ENCODE peak calls at places on chromosome 3, in seven cellular contexts. R, V, A, U, C, M and Y are unnamed samples.
A peak's percentile ranks its signal among the peaks of the same experiment; 100 is the strongest.

GRCh38 chr3:186909078-186909853 is 21.1 kb upstream of the ST6GAL1 start:
- DNase-seq in R (no peak), V (peak; percentile 70), A (no peak), U (peak; percentile 73), C (no peak), M (no peak), Y (no peak)

GRCh38 chr3:128504957-128505730 is 12.1 kb upstream of the GATA2 start:
- DNase-seq in R (no peak), V (no peak), A (no peak), U (no peak), C (no peak), M (peak; percentile 64), Y (no peak)

GRCh38 chr3:100754563-100755334 is 45.5 kb downstream of the TFG start:
- DNase-seq in R (no peak), V (no peak), A (no peak), U (no peak), C (no peak), M (no peak), Y (no peak)

GRCh38 chr3:31661286-31661685 is 128.6 kb downstream of the STT3B start:
- DNase-seq in R (no peak), V (no peak), A (no peak), U (no peak), C (no peak), M (no peak), Y (no peak)

GRCh38 chr3:150142936-150143335 is 172.2 kb upstream of the PFN2 start:
- DNase-seq in R (no peak), V (no peak), A (no peak), U (no peak), C (no peak), M (no peak), Y (no peak)

GRCh38 chr3:115098354-115099073 is 48.6 kb downstream of the ZBTB20 start:
- DNase-seq in R (no peak), V (no peak), A (no peak), U (no peak), C (no peak), M (no peak), Y (no peak)

GRCh38 chr3:14137004-14137403 is 12.2 kb downstream of the TMEM43 start:
- DNase-seq in R (no peak), V (peak; percentile 64), A (no peak), U (peak; percentile 53), C (no peak), M (peak; percentile 46), Y (no peak)

GRCh38 chr3:134847349-134847748 is 52.3 kb downstream of the EPHB1 start:
- DNase-seq in R (no peak), V (no peak), A (no peak), U (no peak), C (no peak), M (no peak), Y (no peak)

GRCh38 chr3:11556851-11557644 is 86.7 kb downstream of the VGLL4 start:
- DNase-seq in R (peak; percentile 70), V (no peak), A (no peak), U (no peak), C (no peak), M (no peak), Y (no peak)

GRCh38 chr3:121542924-121543323 is 2.9 kb downstream of the POLQ start:
- DNase-seq in R (no peak), V (no peak), A (no peak), U (no peak), C (no peak), M (peak; percentile 20), Y (no peak)

GRCh38 chr3:29649815-29650547 is 369.1 kb downstream of the RBMS3 start:
- DNase-seq in R (no peak), V (peak; percentile 27), A (no peak), U (peak; percentile 11), C (no peak), M (peak; percentile 15), Y (no peak)

GRCh38 chr3:115788921-115789470 is 165.7 kb downstream of the GAP43 start:
- DNase-seq in R (peak; percentile 35), V (no peak), A (peak; percentile 85), U (no peak), C (no peak), M (peak; percentile 93), Y (no peak)

GRCh38 chr3:46659285-46659684 is 34.2 kb downstream of the ALS2CL start:
- DNase-seq in R (no peak), V (no peak), A (no peak), U (no peak), C (no peak), M (peak; percentile 42), Y (no peak)

GRCh38 chr3:26799679-26800317 is 177.2 kb downstream of the LRRC3B start:
- DNase-seq in R (no peak), V (no peak), A (no peak), U (no peak), C (no peak), M (no peak), Y (no peak)

GRCh38 chr3:38978729-38979128 is 73.0 kb downstream of the SCN11A start:
- DNase-seq in R (no peak), V (no peak), A (no peak), U (no peak), C (no peak), M (no peak), Y (no peak)

GRCh38 chr3:150602426-150603089 is 563 bp upstream of the SELENOT start:
- DNase-seq in R (no peak), V (peak; percentile 28), A (no peak), U (no peak), C (no peak), M (peak; percentile 5), Y (no peak)

GRCh38 chr3:47057212-47057671 is 77.8 kb downstream of the NBEAL2 start:
- DNase-seq in R (no peak), V (no peak), A (no peak), U (no peak), C (no peak), M (peak; percentile 39), Y (no peak)

GRCh38 chr3:46898321-46899150 is 21.0 kb downstream of the PTH1R start:
- DNase-seq in R (peak; percentile 35), V (no peak), A (no peak), U (no peak), C (no peak), M (no peak), Y (peak; percentile 42)

GRCh38 chr3:38878650-38879049 is 62.6 kb upstream of the SCN10A start:
- DNase-seq in R (no peak), V (no peak), A (no peak), U (no peak), C (no peak), M (no peak), Y (no peak)

GRCh38 chr3:16378920-16379319 is 113.9 kb downstream of the OXNAD1 start:
- DNase-seq in R (no peak), V (no peak), A (peak; percentile 20), U (no peak), C (no peak), M (peak; percentile 68), Y (no peak)

GRCh38 chr3:16379838-16380237 is 114.8 kb downstream of the OXNAD1 start:
- DNase-seq in R (no peak), V (no peak), A (no peak), U (no peak), C (no peak), M (no peak), Y (no peak)

GRCh38 chr3:16377196-16377595 is 112.2 kb downstream of the OXNAD1 start:
- DNase-seq in R (no peak), V (no peak), A (no peak), U (no peak), C (no peak), M (no peak), Y (no peak)

GRCh38 chr3:16378415-16378814 is 113.4 kb downstream of the OXNAD1 start:
- DNase-seq in R (no peak), V (no peak), A (no peak), U (no peak), C (no peak), M (no peak), Y (no peak)

GRCh38 chr3:16377847-16378302 is 112.9 kb downstream of the OXNAD1 start:
- DNase-seq in R (no peak), V (no peak), A (no peak), U (no peak), C (no peak), M (no peak), Y (no peak)
- TF ChIP-seq CTCF in R (no peak), V (no peak), A (no peak), U (no peak), C (no peak), M (peak; percentile 6), Y (no peak)

GRCh38 chr3:105347625-105348302 is 18.9 kb upstream of the ALCAM start:
- DNase-seq in R (no peak), V (no peak), A (no peak), U (no peak), C (no peak), M (no peak), Y (no peak)
- TF ChIP-seq CTCF in R (no peak), V (no peak), A (no peak), U (no peak), C (no peak), M (no peak), Y (no peak)

GRCh38 chr3:167559922-167560321 is 86.1 kb upstream of the SERPINI2 start:
- DNase-seq in R (peak; percentile 66), V (no peak), A (no peak), U (no peak), C (peak; percentile 5), M (no peak), Y (no peak)
- TF ChIP-seq CTCF in R (no peak), V (no peak), A (no peak), U (no peak), C (no peak), M (no peak), Y (no peak)

GRCh38 chr3:86990734-86991481 is at the start of gene VGLL3:
- DNase-seq in R (peak; percentile 52), V (peak; percentile 32), A (peak; percentile 43), U (peak; percentile 49), C (peak; percentile 78), M (peak; percentile 86), Y (no peak)
- TF ChIP-seq CTCF in R (no peak), V (no peak), A (peak; percentile 58), U (no peak), C (no peak), M (peak; percentile 28), Y (no peak)